ENCODE peak calls at places on chromosomes 6 and 20, in five cellular contexts. F is IMR-90; E is brain microvascular endothelial cell; O is CD4-positive, alpha-beta T cell; B is breast epithelium. Z is an unnamed sample.

GRCh38 chr6:35919827-35920751 is 809 bp downstream of the SRPK1 start:
- DNase-seq in F (peak), E (peak), O (peak), B (no peak), Z (peak)

GRCh38 chr6:139763468-139764214 is 389.2 kb upstream of the CITED2 start:
- DNase-seq in F (peak), E (no peak), O (no peak), B (no peak), Z (no peak)

GRCh38 chr6:34671362-34671761 is 25.2 kb downstream of the ILRUN start:
- DNase-seq in F (peak), E (no peak), O (no peak), B (no peak), Z (no peak)

GRCh38 chr6:37673436-37673835 is 24.2 kb downstream of the MDGA1 start:
- DNase-seq in F (no peak), E (no peak), O (no peak), B (no peak), Z (no peak)

GRCh38 chr6:63816979-63817436 is 181.4 kb downstream of the PHF3 start:
- DNase-seq in F (peak), E (no peak), O (no peak), B (no peak), Z (no peak)

GRCh38 chr6:110930795-110931194 is 27.7 kb upstream of the GTF3C6 start:
- DNase-seq in F (no peak), E (no peak), O (no peak), B (no peak), Z (no peak)

GRCh38 chr6:168611691-168612090 is 170.7 kb downstream of the SMOC2 start:
- DNase-seq in F (no peak), E (no peak), O (no peak), B (no peak), Z (no peak)

GRCh38 chr6:79621579-79621978 is 9.6 kb upstream of the SH3BGRL2 start:
- DNase-seq in F (no peak), E (no peak), O (no peak), B (no peak), Z (no peak)

GRCh38 chr6:139265512-139266190 is 26.1 kb downstream of the TXLNB start:
- DNase-seq in F (no peak), E (no peak), O (no peak), B (no peak), Z (no peak)

GRCh38 chr20:33394718-33395117 is 6.6 kb downstream of the CDK5RAP1 start:
- DNase-seq in F (no peak), E (no peak), O (no peak), B (no peak), Z (no peak)

GRCh38 chr20:41738584-41739193 is 120.5 kb upstream of the CHD6 start:
- DNase-seq in F (peak), E (peak), O (no peak), B (peak), Z (peak)

DNA sequence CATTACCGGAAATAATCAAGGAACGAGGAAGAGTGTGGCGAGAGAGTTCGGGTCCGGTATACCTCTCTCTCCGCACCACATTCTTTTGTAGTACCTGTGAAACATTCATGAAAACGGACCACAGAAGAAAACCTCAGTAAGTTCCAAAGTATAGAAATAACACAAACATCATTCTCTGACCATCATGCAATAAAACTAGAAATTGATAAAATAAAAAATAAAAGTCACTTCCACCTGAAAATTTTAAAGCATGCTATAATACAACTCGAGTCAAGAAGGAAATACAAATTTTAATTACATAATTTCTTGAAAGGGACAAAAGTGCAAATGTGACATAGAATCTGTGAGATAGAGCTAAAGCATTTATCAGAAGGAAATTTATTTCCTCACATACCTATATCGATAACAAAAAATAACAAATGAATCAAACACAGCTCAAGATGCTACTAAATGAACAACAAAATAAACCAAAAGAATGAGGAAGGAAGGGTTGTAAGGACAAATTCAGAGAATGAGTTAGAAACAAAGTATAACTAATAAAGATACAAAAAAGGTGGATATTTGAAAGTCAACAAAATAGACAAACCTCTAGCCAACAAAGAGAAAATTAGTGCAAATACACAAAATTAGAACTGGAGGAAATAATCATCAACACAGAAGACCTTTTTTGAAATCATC is 84.2 kb downstream of the TRIM27 start:
- DNase-seq in F (no peak), E (no peak), O (no peak), B (no peak), Z (no peak)
- H3K27ac ChIP-seq in F (no peak), E (no peak), O (no peak), B (no peak), Z (no peak)

DNA sequence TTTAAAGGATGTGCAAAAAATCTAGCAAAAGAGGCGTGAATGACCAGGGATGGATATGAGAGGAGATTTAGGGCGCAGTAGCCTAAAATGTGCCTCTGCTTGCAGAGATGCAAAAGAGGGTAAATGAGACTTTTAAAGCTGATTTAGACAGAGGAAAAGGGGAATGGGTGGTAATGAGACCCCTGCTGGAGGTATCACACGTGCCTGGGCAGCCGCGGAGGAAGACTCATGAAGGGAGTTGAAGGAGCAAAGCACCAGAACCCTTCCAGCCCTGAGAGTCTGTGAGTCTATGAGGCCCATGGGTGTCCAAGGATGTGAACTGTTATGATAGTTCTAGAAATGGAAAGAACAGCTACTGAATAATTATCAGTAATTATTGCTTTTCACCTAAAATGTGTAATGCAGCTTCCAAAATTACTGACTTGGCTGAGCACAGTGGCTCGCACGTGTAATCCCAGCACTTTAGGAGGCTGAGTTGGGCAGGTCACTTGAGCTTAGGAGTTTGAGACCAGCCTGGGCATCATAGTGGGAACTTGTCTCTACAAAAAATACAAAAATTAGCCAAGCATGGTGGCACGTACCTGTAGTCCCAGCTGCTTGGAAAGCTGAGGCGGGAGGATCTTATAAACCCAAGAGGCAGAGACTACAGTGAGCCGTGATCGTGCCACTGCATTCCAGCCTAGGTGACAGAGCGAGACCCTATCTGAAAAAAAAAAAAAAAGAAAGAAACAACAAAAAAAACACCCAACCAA is 38.2 kb upstream of the TIAM2 start:
- DNase-seq in F (no peak), E (no peak), O (no peak), B (no peak), Z (no peak)
- TF ChIP-seq CTCF in F (no peak), E (no peak), O (no peak), B (no peak), Z (no peak)

DNA sequence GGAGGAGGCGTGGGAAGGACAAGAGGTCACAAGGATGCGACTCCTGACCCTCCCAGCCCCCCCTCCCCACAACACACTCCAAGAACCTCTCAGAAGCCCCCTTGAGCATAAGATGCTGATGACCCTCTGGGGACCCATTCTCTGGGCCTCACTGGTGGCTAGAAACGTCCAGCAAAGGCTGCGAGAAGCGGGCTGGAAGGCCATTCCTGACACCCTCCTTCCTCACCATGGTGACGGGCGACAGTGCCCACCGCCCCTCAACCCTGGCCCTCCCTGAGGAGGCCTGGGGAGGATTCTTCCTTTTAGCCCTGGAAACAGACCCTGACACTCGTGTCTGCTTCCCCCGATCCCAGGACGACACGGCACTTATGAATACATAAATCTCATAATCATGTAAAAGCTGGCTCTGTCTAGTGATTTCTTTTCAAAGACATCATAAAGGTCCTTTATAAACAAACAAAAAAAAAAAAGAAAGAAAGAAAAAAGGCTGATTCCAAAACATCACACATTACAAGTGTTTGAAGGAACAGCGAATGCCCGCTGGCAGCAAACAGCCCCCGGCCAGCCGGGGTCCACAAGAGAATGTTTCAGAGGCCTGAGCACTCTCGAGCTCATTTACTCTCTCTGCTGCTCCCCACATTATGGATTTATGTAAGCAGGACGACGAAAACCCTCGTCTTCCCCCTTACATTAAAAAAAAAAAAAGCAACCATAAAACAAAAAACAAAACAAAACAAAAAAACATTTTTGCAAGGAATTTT is 40.7 kb downstream of the PREX1 start:
- DNase-seq in F (no peak), E (no peak), O (no peak), B (no peak), Z (no peak)
- H3K27ac ChIP-seq in F (no peak), E (no peak), O (no peak), B (peak), Z (no peak)

DNA sequence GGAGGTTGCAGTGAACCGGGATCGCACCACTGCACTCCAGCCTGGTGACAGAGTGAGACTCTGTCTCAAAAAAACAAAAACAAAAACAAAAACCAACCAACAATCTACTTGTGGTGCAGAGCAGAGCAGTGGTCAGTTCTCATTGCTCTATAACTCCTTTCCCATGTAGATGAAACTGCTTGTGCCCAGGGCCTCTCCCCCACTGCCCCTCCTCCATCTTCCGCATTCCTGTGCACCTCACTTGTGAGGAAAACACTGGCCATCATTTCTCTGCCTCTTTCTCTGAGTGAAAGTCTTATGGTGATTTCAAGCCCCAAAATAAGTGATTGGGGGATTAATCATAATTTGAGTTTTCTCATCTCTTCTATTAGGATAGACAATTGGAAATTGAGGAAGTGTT is 63.9 kb upstream of the GLP1R start:
- DNase-seq in F (no peak), E (no peak), O (no peak), B (no peak), Z (no peak)
- TF ChIP-seq CTCF in F (no peak), E (no peak), O (no peak), B (no peak), Z (no peak)

GRCh38 chr6:83389606-83390005 is 41.2 kb downstream of the ME1 start:
- DNase-seq in F (no peak), E (no peak), O (no peak), B (no peak), Z (no peak)
- H3K27ac ChIP-seq in F (no peak), E (no peak), O (no peak), B (no peak), Z (no peak)

GRCh38 chr6:105359419-105360366 is 43.2 kb downstream of the PREP start:
- DNase-seq in F (peak), E (peak), O (no peak), B (no peak), Z (peak)
- TF ChIP-seq CTCF in F (no peak), E (no peak), O (no peak), B (no peak), Z (no peak)

GRCh38 chr20:16555754-16556153 is 17.5 kb downstream of the KIF16B start:
- DNase-seq in F (no peak), E (no peak), O (no peak), B (no peak), Z (peak)
- H3K27ac ChIP-seq in F (no peak), E (no peak), O (no peak), B (no peak), Z (peak)

DNA sequence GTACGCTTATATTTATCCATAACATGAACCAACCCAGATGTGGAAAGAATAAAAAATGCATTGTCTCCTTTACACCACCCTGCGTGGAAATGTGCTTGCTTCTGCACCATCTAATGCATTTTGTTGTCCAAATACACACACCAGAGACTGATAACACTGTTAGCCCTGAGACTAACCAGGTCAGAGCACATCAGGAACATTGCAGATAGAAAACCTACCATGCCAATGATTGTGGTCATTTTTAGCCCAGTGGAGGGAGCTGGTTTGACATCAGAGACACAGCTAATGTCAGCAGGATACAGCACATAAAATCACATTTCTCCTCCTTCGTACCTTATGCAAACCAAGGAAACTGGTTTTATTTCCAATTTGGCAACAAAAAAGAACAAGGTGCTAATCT is 528.7 kb downstream of the DOK5 start:
- DNase-seq in F (no peak), E (no peak), O (no peak), B (no peak), Z (no peak)
- TF ChIP-seq CTCF in F (no peak), E (no peak), O (no peak), B (no peak), Z (no peak)

Z was measured in RWPE1.